ENCODE peak calls at places on chromosome 20, in nine cellular contexts. W is psoas muscle; M is cerebellum; P is cardiac muscle cell; X is AG08395; E is nucleus accumbens; Q is type B pancreatic cell; O is activated CD8-positive, alpha-beta T cell treated with anti-CD3 and anti-CD28 coated beads for 36 hours; T is mucosa of gallbladder. K is an unnamed sample.

GRCh38 chr20:46243707-46244628 is 64.3 kb downstream of the CDH22 start:
- DNase-seq in W (no peak), M (no peak), P (no peak), X (peak; percentile 50), E (no peak), Q (no peak), O (no peak), T (no peak), K (peak; percentile 42)

GRCh38 chr20:3616250-3616649 is 46.9 kb downstream of the GFRA4 start:
- DNase-seq in W (no peak), M (no peak), P (peak; percentile 35), X (peak; percentile 48), E (no peak), Q (no peak), O (no peak), T (no peak), K (no peak)

GRCh38 chr20:51958636-51959542 is 156.6 kb upstream of the SALL4 start:
- DNase-seq in W (no peak), M (no peak), P (no peak), X (no peak), E (no peak), Q (no peak), O (no peak), T (no peak), K (no peak)

GRCh38 chr20:36313936-36314335 is 7.8 kb downstream of the DLGAP4 start:
- DNase-seq in W (no peak), M (no peak), P (no peak), X (no peak), E (no peak), Q (peak; percentile 60), O (no peak), T (no peak), K (no peak)

GRCh38 chr20:2299301-2299700 is 3.5 kb downstream of the TGM3 start:
- DNase-seq in W (peak; percentile 47), M (no peak), P (no peak), X (no peak), E (no peak), Q (no peak), O (no peak), T (peak; percentile 87), K (no peak)

GRCh38 chr20:59811681-59812171 is 121.7 kb downstream of the SYCP2 start:
- DNase-seq in W (no peak), M (no peak), P (no peak), X (no peak), E (no peak), Q (peak; percentile 52), O (no peak), T (peak; percentile 4), K (no peak)

GRCh38 chr20:20606046-20606445 is 106.4 kb downstream of the RALGAPA2 start:
- DNase-seq in W (no peak), M (no peak), P (no peak), X (no peak), E (no peak), Q (no peak), O (no peak), T (no peak), K (no peak)

GRCh38 chr20:4233520-4233919 is 218.2 kb upstream of the RNF24 start:
- DNase-seq in W (no peak), M (no peak), P (no peak), X (no peak), E (no peak), Q (no peak), O (peak; percentile 13), T (no peak), K (no peak)

GRCh38 chr20:25022680-25023079 is 30.1 kb upstream of the APMAP start:
- DNase-seq in W (no peak), M (no peak), P (no peak), X (no peak), E (no peak), Q (no peak), O (no peak), T (peak; percentile 82), K (no peak)

GRCh38 chr20:62087227-62087626 is 21.5 kb upstream of the TAF4 start:
- DNase-seq in W (no peak), M (no peak), P (no peak), X (no peak), E (no peak), Q (no peak), O (no peak), T (no peak), K (peak; percentile 66)

GRCh38 chr20:50704971-50705370 is 13.6 kb upstream of the RIPOR3 start:
- DNase-seq in W (no peak), M (no peak), P (no peak), X (peak; percentile 49), E (no peak), Q (no peak), O (no peak), T (no peak), K (no peak)

GRCh38 chr20:9349256-9349655 is 165.1 kb upstream of the LAMP5 start:
- DNase-seq in W (no peak), M (no peak), P (no peak), X (no peak), E (no peak), Q (no peak), O (no peak), T (no peak), K (no peak)

GRCh38 chr20:10848810-10849370 is 175.1 kb upstream of the JAG1 start:
- DNase-seq in W (no peak), M (no peak), P (no peak), X (peak; percentile 78), E (no peak), Q (no peak), O (no peak), T (peak; percentile 18), K (peak; percentile 83)

GRCh38 chr20:62043131-62043914 is 22.4 kb downstream of the TAF4 start:
- DNase-seq in W (no peak), M (no peak), P (no peak), X (no peak), E (no peak), Q (no peak), O (no peak), T (no peak), K (no peak)

GRCh38 chr20:41133709-41134361 is 3.5 kb upstream of the PLCG1 start:
- DNase-seq in W (no peak), M (no peak), P (no peak), X (no peak), E (no peak), Q (no peak), O (peak; percentile 84), T (no peak), K (peak; percentile 66)

GRCh38 chr20:51237790-51238189 is 214.9 kb upstream of the KCNG1 start:
- DNase-seq in W (peak; percentile 21), M (no peak), P (no peak), X (no peak), E (no peak), Q (no peak), O (no peak), T (no peak), K (no peak)

GRCh38 chr20:35171753-35172433 is at the start of gene PROCR:
- DNase-seq in W (peak; percentile 88), M (peak; percentile 42), P (peak; percentile 32), X (peak; percentile 94), E (no peak), Q (no peak), O (peak; percentile 27), T (peak; percentile 85), K (peak; percentile 82)

GRCh38 chr20:36507746-36508145 is 33.6 kb upstream of the MYL9 start:
- DNase-seq in W (no peak), M (no peak), P (no peak), X (no peak), E (no peak), Q (no peak), O (no peak), T (no peak), K (no peak)

GRCh38 chr20:4151991-4152695 is 136.8 kb upstream of the RNF24 start:
- DNase-seq in W (no peak), M (no peak), P (no peak), X (peak; percentile 24), E (no peak), Q (no peak), O (no peak), T (no peak), K (no peak)

GRCh38 chr20:49610701-49611538 is 43.0 kb upstream of the PTGIS start:
- DNase-seq in W (peak; percentile 80), M (peak; percentile 85), P (peak; percentile 82), X (peak; percentile 75), E (peak; percentile 69), Q (peak; percentile 92), O (peak; percentile 83), T (peak; percentile 80), K (peak; percentile 92)

GRCh38 chr20:45373353-45374100 is 4.6 kb downstream of the TP53TG5 start:
- DNase-seq in W (peak; percentile 89), M (peak; percentile 86), P (peak; percentile 92), X (peak; percentile 81), E (peak; percentile 71), Q (peak; percentile 84), O (peak; percentile 93), T (peak; percentile 87), K (peak; percentile 54)

GRCh38 chr20:37538003-37538402 is 10.3 kb upstream of the BLCAP start:
- DNase-seq in W (no peak), M (no peak), P (no peak), X (peak; percentile 76), E (no peak), Q (peak; percentile 13), O (no peak), T (peak; percentile 54), K (peak; percentile 44)

GRCh38 chr20:19027971-19028370 is 184.5 kb upstream of the SLC24A3 start:
- DNase-seq in W (no peak), M (no peak), P (no peak), X (no peak), E (no peak), Q (no peak), O (no peak), T (no peak), K (no peak)

K was measured in SJCRH30.